ENCODE peak calls at places on chromosomes 12 and 14, in seven cellular contexts. H is mesothelial cell of epicardium, W is GM10248, V is AG04449, D is Calu3, L is foreskin fibroblast, I is endothelial cell. Q is an unnamed sample.

GRCh38 chr12:2783936-2784600 is 10.7 kb upstream of the FKBP4 start:
- DNase-seq in H (no peak), W (peak; percentile 68), V (no peak), D (peak; percentile 65), L (peak; percentile 34), I (peak; percentile 75), Q (peak; percentile 56)

GRCh38 chr12:84638811-84639368 is 273.7 kb downstream of the SLC6A15 start:
- DNase-seq in H (no peak), W (no peak), V (no peak), D (no peak), L (peak; percentile 33), I (no peak), Q (no peak)

GRCh38 chr12:1122803-1123202 is 131.8 kb downstream of the ERC1 start:
- DNase-seq in H (no peak), W (no peak), V (no peak), D (no peak), L (no peak), I (no peak), Q (no peak)

GRCh38 chr12:105382771-105383632 is 52.5 kb downstream of the C12orf75 start:
- DNase-seq in H (no peak), W (peak; percentile 67), V (peak; percentile 21), D (peak; percentile 63), L (peak; percentile 80), I (peak; percentile 39), Q (no peak)

GRCh38 chr14:70660967-70661871 is 19.5 kb downstream of the TTC9 start:
- DNase-seq in H (no peak), W (no peak), V (no peak), D (peak; percentile 16), L (no peak), I (no peak), Q (no peak)

GRCh38 chr14:22572562-22573058 is 16.4 kb downstream of the DAD1 start:
- DNase-seq in H (no peak), W (no peak), V (no peak), D (no peak), L (no peak), I (no peak), Q (no peak)

GRCh38 chr12:127546721-127547505 is 720.1 kb upstream of the TMEM132C start:
- DNase-seq in H (no peak), W (no peak), V (no peak), D (no peak), L (no peak), I (no peak), Q (no peak)

GRCh38 chr14:34355584-34356266 is 106.3 kb downstream of the SPTSSA start:
- DNase-seq in H (no peak), W (no peak), V (peak; percentile 49), D (no peak), L (peak; percentile 47), I (peak; percentile 4), Q (no peak)

GRCh38 chr14:91320266-91320665 is 75.8 kb upstream of the GPR68 start:
- DNase-seq in H (no peak), W (no peak), V (no peak), D (no peak), L (no peak), I (no peak), Q (no peak)

GRCh38 chr12:93883436-93884154 is 206.4 kb downstream of the CRADD start:
- DNase-seq in H (no peak), W (no peak), V (peak; percentile 65), D (no peak), L (peak; percentile 88), I (no peak), Q (no peak)

GRCh38 chr12:64034901-64035576 is 187.1 kb downstream of the KICS2 start:
- DNase-seq in H (no peak), W (peak; percentile 12), V (no peak), D (no peak), L (no peak), I (no peak), Q (no peak)

GRCh38 chr12:27635349-27635972 is 60.8 kb upstream of the REP15 start:
- DNase-seq in H (no peak), W (peak; percentile 20), V (no peak), D (peak; percentile 12), L (no peak), I (no peak), Q (no peak)

GRCh38 chr14:88998027-88998426 is 173.6 kb downstream of the TTC8 start:
- DNase-seq in H (no peak), W (no peak), V (no peak), D (no peak), L (no peak), I (no peak), Q (no peak)

GRCh38 chr12:112362309-112362708 is 19.9 kb downstream of the HECTD4 start:
- DNase-seq in H (no peak), W (no peak), V (no peak), D (no peak), L (no peak), I (no peak), Q (no peak)

GRCh38 chr12:56688846-56689113 is 696 bp upstream of the PTGES3 start:
- DNase-seq in H (no peak), W (peak; percentile 60), V (no peak), D (no peak), L (no peak), I (no peak), Q (no peak)

GRCh38 chr12:110199360-110200123 is 75.4 kb downstream of the IFT81 start:
- DNase-seq in H (no peak), W (no peak), V (no peak), D (no peak), L (peak; percentile 64), I (peak; percentile 32), Q (no peak)

GRCh38 chr14:41607966-41608663 is 1.4 kb downstream of the LRFN5 start:
- DNase-seq in H (no peak), W (no peak), V (no peak), D (no peak), L (no peak), I (peak; percentile 40), Q (no peak)

GRCh38 chr14:61505815-61506809 is 184.7 kb downstream of the PRKCH start:
- DNase-seq in H (no peak), W (no peak), V (no peak), D (no peak), L (no peak), I (no peak), Q (no peak)

GRCh38 chr12:3228587-3228986 is 151.4 kb downstream of the TSPAN9 start:
- DNase-seq in H (no peak), W (no peak), V (no peak), D (no peak), L (no peak), I (no peak), Q (peak; percentile 19)

GRCh38 chr14:68851078-68851477 is 58.2 kb upstream of the ZFP36L1 start:
- DNase-seq in H (no peak), W (no peak), V (no peak), D (no peak), L (no peak), I (no peak), Q (no peak)

GRCh38 chr14:39433452-39433813 is 1.2 kb upstream of the FBXO33 start:
- DNase-seq in H (no peak), W (no peak), V (no peak), D (no peak), L (no peak), I (no peak), Q (no peak)

GRCh38 chr14:39434401-39434800 is 2.2 kb upstream of the FBXO33 start:
- DNase-seq in H (no peak), W (no peak), V (no peak), D (no peak), L (no peak), I (no peak), Q (no peak)

GRCh38 chr14:39431416-39432178 is 636 bp downstream of the FBXO33 start:
- DNase-seq in H (no peak), W (peak; percentile 39), V (no peak), D (peak; percentile 56), L (peak; percentile 28), I (peak; percentile 58), Q (peak; percentile 64)

GRCh38 chr14:39432179-39432618 is at the start of gene FBXO33:
- DNase-seq in H (peak; percentile 93), W (peak; percentile 96), V (peak; percentile 74), D (peak; percentile 96), L (peak; percentile 97), I (peak; percentile 92), Q (peak; percentile 98)

GRCh38 chr14:39432619-39433451 is 602 bp upstream of the FBXO33 start:
- DNase-seq in H (peak; percentile 59), W (peak; percentile 75), V (no peak), D (peak; percentile 95), L (peak; percentile 64), I (peak; percentile 80), Q (peak; percentile 97)
- TF ChIP-seq CTCF in H (no peak), W (no peak), V (no peak), D (no peak), L (no peak), I (no peak), Q (no peak)

DNA sequence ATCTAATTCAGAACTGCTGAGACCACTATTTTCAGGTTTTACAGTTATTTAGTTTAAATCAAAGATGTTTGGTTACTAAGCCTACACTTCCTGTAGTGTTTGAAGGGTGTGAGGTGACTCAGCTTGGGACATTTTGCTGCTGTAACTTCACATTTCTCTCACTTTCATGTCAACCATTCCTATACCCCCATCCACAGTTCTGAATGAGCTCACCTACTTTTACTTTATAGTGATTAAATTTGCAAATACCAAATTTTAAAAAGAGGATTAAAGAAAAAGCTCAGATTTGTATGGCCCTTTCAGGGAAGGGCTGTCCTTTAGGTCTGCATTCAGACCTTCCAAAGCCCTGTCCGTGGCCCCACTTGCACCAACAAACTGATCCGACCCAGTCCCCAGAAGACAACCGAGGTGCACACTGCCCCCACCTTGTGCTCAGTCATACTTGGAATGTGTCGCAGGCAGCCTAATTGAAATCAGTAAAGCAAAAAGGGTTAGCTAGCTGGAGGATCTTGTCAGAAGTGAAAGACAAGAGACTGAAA is 174.4 kb downstream of the MON2 start:
- DNase-seq in H (no peak), W (peak; percentile 69), V (no peak), D (no peak), L (peak; percentile 48), I (no peak), Q (no peak)
- TF ChIP-seq CTCF in H (no peak), W (no peak), V (no peak), D (no peak), L (no peak), I (no peak), Q (no peak)

DNA sequence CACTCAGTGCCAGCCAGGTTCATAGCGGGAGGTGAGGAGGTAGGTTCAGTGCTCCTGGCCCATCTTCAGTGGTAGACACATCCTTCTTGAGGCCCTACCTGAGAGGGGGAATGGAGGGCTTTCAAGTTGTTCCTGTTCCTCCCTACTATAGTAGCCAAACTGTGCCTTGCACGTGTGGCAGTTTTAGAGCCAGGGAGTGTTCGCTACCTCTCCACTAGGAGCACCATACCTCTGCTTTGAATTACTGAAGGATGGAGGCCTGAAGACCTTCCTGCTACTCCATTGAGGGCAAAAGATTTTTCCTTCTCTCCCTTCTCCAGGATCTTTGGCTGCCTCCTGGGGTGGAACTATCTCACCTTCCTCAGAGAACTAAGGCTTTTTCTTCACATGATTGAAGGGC is 5.9 kb upstream of the ALG10 start:
- DNase-seq in H (no peak), W (no peak), V (no peak), D (no peak), L (no peak), I (no peak), Q (no peak)
- TF ChIP-seq CTCF in H (no peak), W (no peak), V (no peak), D (no peak), L (no peak), I (no peak), Q (no peak)

DNA sequence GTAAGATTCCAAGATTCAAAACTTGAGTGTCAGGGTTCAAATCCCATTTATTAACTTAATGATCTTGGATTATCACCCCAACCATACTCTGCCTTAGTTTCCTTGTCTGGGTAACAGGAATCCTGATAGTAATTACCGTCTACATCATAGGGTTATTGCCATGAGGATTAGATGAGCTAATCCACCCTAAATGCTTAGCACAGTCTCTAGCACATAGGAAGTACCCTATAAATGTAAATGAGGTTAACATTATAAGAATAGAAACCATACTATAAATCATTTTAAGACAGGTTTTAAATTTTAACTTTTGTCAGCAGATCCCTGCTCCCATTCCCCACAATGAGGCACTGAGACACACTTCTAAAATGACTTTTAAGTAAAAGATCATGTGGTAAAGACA is 36.5 kb downstream of the DBX2 start:
- DNase-seq in H (no peak), W (no peak), V (no peak), D (no peak), L (no peak), I (no peak), Q (no peak)
- TF ChIP-seq CTCF in H (no peak), W (no peak), V (no peak), D (no peak), L (no peak), I (no peak), Q (no peak)